ENCODE peak calls at places on chromosomes 12 and 14, in ten cellular contexts. Z, G, J, X, C, K, V, T, F and M are unnamed samples.

GRCh38 chr12:15423629-15424028 is 101.3 kb downstream of the PTPRO start:
- DNase-seq in Z (no peak), G (no peak), J (no peak), X (no peak), C (no peak), K (no peak), V (no peak), T (no peak), F (no peak), M (no peak)

GRCh38 chr12:54294152-54294913 is 6.5 kb downstream of the NFE2 start:
- DNase-seq in Z (peak; percentile 94), G (peak; percentile 57), J (peak; percentile 74), X (peak; percentile 58), C (peak; percentile 53), K (no peak), V (no peak), T (peak; percentile 55), F (no peak), M (peak; percentile 47)

GRCh38 chr14:100028990-100029677 is 36.1 kb upstream of the EVL start:
- DNase-seq in Z (no peak), G (no peak), J (no peak), X (no peak), C (no peak), K (no peak), V (no peak), T (no peak), F (peak; percentile 74), M (no peak)

GRCh38 chr14:54182419-54183040 is 214.3 kb upstream of the CDKN3 start:
- DNase-seq in Z (no peak), G (no peak), J (no peak), X (no peak), C (peak; percentile 75), K (no peak), V (no peak), T (no peak), F (peak; percentile 74), M (no peak)

GRCh38 chr12:19222566-19222965 is 93.0 kb downstream of the PLEKHA5 start:
- DNase-seq in Z (no peak), G (no peak), J (no peak), X (no peak), C (no peak), K (no peak), V (no peak), T (no peak), F (no peak), M (no peak)

GRCh38 chr12:101875112-101875961 is 2.0 kb upstream of the DRAM1 start:
- DNase-seq in Z (no peak), G (no peak), J (no peak), X (no peak), C (peak; percentile 94), K (no peak), V (no peak), T (no peak), F (peak; percentile 42), M (no peak)

GRCh38 chr12:12916135-12916956 is 25.0 kb downstream of the GPRC5A start:
- DNase-seq in Z (peak; percentile 94), G (peak; percentile 81), J (peak; percentile 88), X (peak; percentile 94), C (peak; percentile 97), K (peak; percentile 81), V (peak; percentile 93), T (peak; percentile 58), F (peak; percentile 73), M (peak; percentile 49)

GRCh38 chr14:77761205-77761931 is 412 bp upstream of the SNW1 start:
- DNase-seq in Z (no peak), G (peak; percentile 25), J (no peak), X (peak; percentile 69), C (no peak), K (no peak), V (no peak), T (no peak), F (peak; percentile 36), M (no peak)

GRCh38 chr14:22542360-22542759 is 46.7 kb downstream of the DAD1 start:
- DNase-seq in Z (no peak), G (no peak), J (no peak), X (no peak), C (no peak), K (no peak), V (no peak), T (no peak), F (no peak), M (no peak)

GRCh38 chr14:23951590-23952143 is 1.9 kb upstream of the DHRS4 start:
- DNase-seq in Z (peak; percentile 64), G (no peak), J (no peak), X (peak; percentile 53), C (no peak), K (no peak), V (no peak), T (no peak), F (no peak), M (no peak)

GRCh38 chr12:697426-697825 is 34.2 kb upstream of the NINJ2 start:
- DNase-seq in Z (no peak), G (no peak), J (no peak), X (no peak), C (no peak), K (no peak), V (no peak), T (no peak), F (no peak), M (no peak)

GRCh38 chr12:132597333-132598283 is 12.8 kb downstream of the LRCOL1 start:
- DNase-seq in Z (peak; percentile 62), G (no peak), J (peak; percentile 66), X (no peak), C (peak; percentile 53), K (no peak), V (no peak), T (no peak), F (peak; percentile 23), M (no peak)

GRCh38 chr14:104444159-104445030 is 135.2 kb upstream of the C14orf180 start:
- DNase-seq in Z (no peak), G (no peak), J (no peak), X (no peak), C (no peak), K (peak; percentile 2), V (no peak), T (no peak), F (no peak), M (no peak)

DNA sequence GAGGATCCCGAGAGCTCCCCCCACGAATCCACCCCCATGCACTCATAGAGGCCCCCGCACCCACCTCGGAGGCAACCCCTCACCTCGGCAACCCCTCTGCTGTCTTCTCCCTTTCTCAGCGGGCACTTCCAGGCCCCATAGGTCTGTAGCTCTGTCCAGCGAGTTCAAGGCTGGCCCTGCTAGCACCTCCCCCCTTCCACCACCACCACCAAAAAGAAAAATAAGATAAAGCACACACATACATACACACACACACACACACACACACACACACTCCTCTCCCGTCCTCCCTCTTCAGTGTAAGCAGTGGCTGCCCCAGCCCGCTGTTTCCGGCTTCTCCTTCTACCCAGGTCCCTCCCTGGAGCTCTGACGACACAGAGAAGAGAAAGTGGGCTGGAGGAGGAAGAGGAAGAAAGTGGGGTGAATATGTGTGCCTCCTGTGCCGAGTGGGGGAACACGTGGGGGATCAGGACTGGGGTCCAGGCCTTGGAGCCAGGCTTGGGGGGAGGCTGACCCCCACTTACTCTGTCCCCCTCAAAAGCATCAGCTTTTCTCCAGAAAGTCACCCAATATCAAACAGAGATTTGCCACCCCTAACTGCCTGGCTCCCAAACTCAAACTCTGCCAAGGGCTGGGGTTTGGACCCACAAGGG is at the start of gene STAT6:
- DNase-seq in Z (no peak), G (peak; percentile 87), J (peak; percentile 86), X (peak; percentile 86), C (peak; percentile 79), K (peak; percentile 84), V (peak; percentile 91), T (no peak), F (peak; percentile 87), M (no peak)
- TF ChIP-seq POLR2A in Z (no peak), G (peak; percentile 25), J (no peak), X (no peak), C (peak; percentile 31), K (peak; percentile 79), V (peak; percentile 62), T (peak; percentile 75), F (peak; percentile 72), M (no peak)

GRCh38 chr14:74503256-74503972 is 9.8 kb downstream of the ISCA2 start:
- DNase-seq in Z (no peak), G (no peak), J (peak; percentile 56), X (no peak), C (no peak), K (no peak), V (no peak), T (no peak), F (no peak), M (no peak)

GRCh38 chr14:74502236-74503019 is 8.9 kb downstream of the ISCA2 start:
- DNase-seq in Z (no peak), G (no peak), J (peak; percentile 56), X (peak; percentile 60), C (no peak), K (no peak), V (no peak), T (no peak), F (peak; percentile 45), M (no peak)

GRCh38 chr14:74501135-74501614 is 7.6 kb downstream of the ISCA2 start:
- DNase-seq in Z (peak; percentile 77), G (peak; percentile 88), J (peak; percentile 71), X (peak; percentile 88), C (peak; percentile 62), K (peak; percentile 76), V (no peak), T (no peak), F (peak; percentile 83), M (no peak)

GRCh38 chr14:74501691-74502090 is 8.1 kb downstream of the ISCA2 start:
- DNase-seq in Z (no peak), G (no peak), J (no peak), X (no peak), C (no peak), K (no peak), V (no peak), T (no peak), F (no peak), M (no peak)

GRCh38 chr14:74500417-74501134 is 7.0 kb downstream of the ISCA2 start:
- DNase-seq in Z (no peak), G (no peak), J (peak; percentile 38), X (no peak), C (no peak), K (no peak), V (no peak), T (no peak), F (no peak), M (no peak)
- TF ChIP-seq POLR2A in Z (no peak), G (no peak), J (no peak), X (no peak), C (no peak), K (no peak), V (no peak), T (no peak), F (no peak), M (no peak)

GRCh38 chr12:123384318-123384993 is 524 bp downstream of the KMT5A start:
- DNase-seq in Z (peak; percentile 56), G (no peak), J (peak; percentile 59), X (peak; percentile 20), C (peak; percentile 36), K (no peak), V (no peak), T (no peak), F (no peak), M (no peak)
- TF ChIP-seq POLR2A in Z (no peak), G (no peak), J (no peak), X (no peak), C (peak; percentile 50), K (no peak), V (no peak), T (no peak), F (no peak), M (no peak)

DNA sequence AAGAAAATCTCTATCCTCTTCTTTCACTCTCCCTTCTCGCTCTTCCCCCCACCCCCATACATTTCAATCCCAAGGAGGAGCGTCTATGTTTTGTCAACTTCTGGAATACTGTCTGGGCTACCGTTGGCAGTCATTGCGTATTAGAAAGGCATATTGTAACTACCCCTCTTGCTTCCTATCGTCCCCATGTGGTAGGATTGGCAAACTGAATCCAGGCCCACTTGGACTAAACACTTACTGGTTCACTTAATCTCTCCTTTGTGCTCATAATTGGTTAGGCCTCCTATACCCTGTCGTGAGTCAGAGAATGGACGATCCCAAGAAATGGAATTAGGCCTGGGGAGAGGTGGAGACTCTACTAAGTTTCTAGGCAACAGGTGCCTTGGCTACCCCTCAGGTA is 68.8 kb upstream of the SLC8A3 start:
- DNase-seq in Z (peak; percentile 78), G (no peak), J (no peak), X (no peak), C (no peak), K (no peak), V (no peak), T (no peak), F (no peak), M (peak; percentile 6)
- TF ChIP-seq POLR2A in Z (no peak), G (no peak), J (no peak), X (no peak), C (no peak), K (no peak), V (no peak), T (no peak), F (no peak), M (no peak)